ENCODE peak calls at places on chromosomes 7 and 10, in four cellular contexts. One of them, this sample, is unnamed.

GRCh38 chr10:87054373-87055295 is 34.5 kb downstream of the FAM25A start:
- DNase-seq in HFF-Myc: no peak
- DNase-seq in thyroid gland: no peak
- DNase-seq in cardiac fibroblast: peak; percentile 68
- DNase-seq in this sample: peak; percentile 39

GRCh38 chr10:105262666-105263065 is 621.6 kb downstream of the SORCS3 start:
- DNase-seq in HFF-Myc: no peak
- DNase-seq in thyroid gland: no peak
- DNase-seq in cardiac fibroblast: no peak
- DNase-seq in this sample: no peak

GRCh38 chr7:137975223-137975622 is 26.7 kb downstream of the CREB3L2 start:
- DNase-seq in HFF-Myc: no peak
- DNase-seq in thyroid gland: no peak
- DNase-seq in cardiac fibroblast: peak; percentile 71
- DNase-seq in this sample: no peak

GRCh38 chr7:23055582-23056178 is 41.8 kb upstream of the HYCC1 start:
- DNase-seq in HFF-Myc: peak; percentile 46
- DNase-seq in thyroid gland: peak; percentile 39
- DNase-seq in cardiac fibroblast: peak; percentile 81
- DNase-seq in this sample: peak; percentile 45

GRCh38 chr10:102714621-102715455 is at the start of gene SFXN2:
- DNase-seq in HFF-Myc: no peak
- DNase-seq in thyroid gland: peak; percentile 69
- DNase-seq in cardiac fibroblast: no peak
- DNase-seq in this sample: no peak

GRCh38 chr10:111221682-111222470 is 145.0 kb downstream of the ADRA2A start:
- DNase-seq in HFF-Myc: no peak
- DNase-seq in thyroid gland: peak; percentile 3
- DNase-seq in cardiac fibroblast: no peak
- DNase-seq in this sample: no peak

GRCh38 chr7:27364344-27364758 is 121.7 kb downstream of the EVX1 start:
- DNase-seq in HFF-Myc: no peak
- DNase-seq in thyroid gland: peak; percentile 10
- DNase-seq in cardiac fibroblast: peak; percentile 80
- DNase-seq in this sample: peak; percentile 20

GRCh38 chr7:81094952-81095351 is 176.1 kb upstream of the SEMA3C start:
- DNase-seq in HFF-Myc: no peak
- DNase-seq in thyroid gland: no peak
- DNase-seq in cardiac fibroblast: peak; percentile 22
- DNase-seq in this sample: no peak

GRCh38 chr7:155885162-155886160 is 73.2 kb upstream of the SHH start:
- DNase-seq in HFF-Myc: no peak
- DNase-seq in thyroid gland: no peak
- DNase-seq in cardiac fibroblast: peak; percentile 72
- DNase-seq in this sample: peak; percentile 24

GRCh38 chr10:28381465-28381864 is 78.6 kb upstream of the MPP7 start:
- DNase-seq in HFF-Myc: no peak
- DNase-seq in thyroid gland: no peak
- DNase-seq in cardiac fibroblast: no peak
- DNase-seq in this sample: no peak

GRCh38 chr7:9017251-9017650 is 583.8 kb downstream of the NXPH1 start:
- DNase-seq in HFF-Myc: no peak
- DNase-seq in thyroid gland: no peak
- DNase-seq in cardiac fibroblast: no peak
- DNase-seq in this sample: no peak

GRCh38 chr7:22943997-22944396 is 69.9 kb downstream of the HYCC1 start:
- DNase-seq in HFF-Myc: peak; percentile 16
- DNase-seq in thyroid gland: peak; percentile 14
- DNase-seq in cardiac fibroblast: peak; percentile 87
- DNase-seq in this sample: peak; percentile 68

GRCh38 chr10:102652170-102652926 is 8.1 kb downstream of the TRIM8 start:
- DNase-seq in HFF-Myc: no peak
- DNase-seq in thyroid gland: no peak
- DNase-seq in cardiac fibroblast: no peak
- DNase-seq in this sample: no peak

GRCh38 chr7:6159524-6160011 is 112.9 kb downstream of the CYTH3 start:
- DNase-seq in HFF-Myc: no peak
- DNase-seq in thyroid gland: no peak
- DNase-seq in cardiac fibroblast: no peak
- DNase-seq in this sample: no peak

GRCh38 chr10:17215782-17216122 is 12.3 kb upstream of the VIM start:
- DNase-seq in HFF-Myc: no peak
- DNase-seq in thyroid gland: no peak
- DNase-seq in cardiac fibroblast: no peak
- DNase-seq in this sample: no peak

GRCh38 chr10:17216217-17216900 is 11.7 kb upstream of the VIM start:
- DNase-seq in HFF-Myc: peak; percentile 99
- DNase-seq in thyroid gland: no peak
- DNase-seq in cardiac fibroblast: peak; percentile 99
- DNase-seq in this sample: no peak

GRCh38 chr10:17214486-17214885 is 13.0 kb upstream of the TRDMT1 start:
- DNase-seq in HFF-Myc: no peak
- DNase-seq in thyroid gland: no peak
- DNase-seq in cardiac fibroblast: peak; percentile 57
- DNase-seq in this sample: no peak

GRCh38 chr10:17213646-17214349 is 12.3 kb upstream of the TRDMT1 start:
- DNase-seq in HFF-Myc: no peak
- DNase-seq in thyroid gland: no peak
- DNase-seq in cardiac fibroblast: peak; percentile 83
- DNase-seq in this sample: no peak

DNA sequence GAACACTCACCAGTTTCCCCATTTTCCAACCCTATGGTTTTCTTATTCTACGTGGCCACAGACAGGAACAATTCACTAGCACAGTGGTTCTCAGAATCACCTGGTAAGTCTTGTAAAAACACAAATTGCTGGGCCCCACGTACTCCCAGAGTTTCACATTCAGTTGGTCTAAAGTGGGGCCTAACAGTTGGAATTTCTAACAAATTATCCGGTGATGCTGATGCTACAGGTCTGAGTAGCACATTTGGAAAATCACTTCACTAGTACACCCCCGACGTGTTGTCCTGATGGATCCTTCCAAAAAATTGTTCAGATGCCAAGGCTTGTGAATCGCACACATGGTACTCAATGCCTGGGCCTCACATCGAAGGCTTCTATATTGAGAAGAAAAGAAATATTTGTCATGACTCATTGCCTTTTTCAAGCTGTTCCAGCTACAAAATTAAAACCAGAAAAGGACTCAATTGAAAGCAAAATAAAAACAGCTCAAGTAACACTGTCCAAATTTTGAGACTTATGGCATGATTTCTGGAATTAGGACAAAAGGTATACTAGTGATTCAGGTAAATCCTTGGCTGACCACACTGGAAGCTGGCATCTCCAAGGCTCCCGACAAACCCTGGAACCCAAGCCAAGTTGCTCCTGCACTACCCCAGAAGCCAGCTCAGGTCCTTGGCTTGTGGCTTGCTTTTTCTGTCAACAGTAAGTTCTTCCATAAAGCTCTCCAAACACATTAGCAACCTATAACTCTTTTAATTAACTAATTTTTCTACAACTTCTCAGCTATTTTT is 12.9 kb upstream of the VIM start:
- DNase-seq in HFF-Myc: peak; percentile 100
- DNase-seq in thyroid gland: no peak
- DNase-seq in cardiac fibroblast: peak; percentile 98
- DNase-seq in this sample: peak; percentile 88
- H3K4me3 ChIP-seq in HFF-Myc: peak overlapping the region; percentile 50
- H3K4me3 ChIP-seq in thyroid gland: no peak overlapping the region
- H3K4me3 ChIP-seq in cardiac fibroblast: no peak overlapping the region
- H3K4me3 ChIP-seq in this sample: peak overlapping the region; percentile 33

GRCh38 chr10:93992400-93993030 is 1.2 kb upstream of the PLCE1 start:
- DNase-seq in HFF-Myc: no peak
- DNase-seq in thyroid gland: no peak
- DNase-seq in cardiac fibroblast: peak; percentile 21
- DNase-seq in this sample: no peak
- TF ChIP-seq CTCF in HFF-Myc: no peak
- TF ChIP-seq CTCF in thyroid gland: no peak
- TF ChIP-seq CTCF in cardiac fibroblast: peak; percentile 28
- TF ChIP-seq CTCF in this sample: peak; percentile 32

GRCh38 chr10:71216751-71217265 is 4.4 kb downstream of the UNC5B start:
- DNase-seq in HFF-Myc: no peak
- DNase-seq in thyroid gland: no peak
- DNase-seq in cardiac fibroblast: peak; percentile 29
- DNase-seq in this sample: no peak
- H3K4me3 ChIP-seq in HFF-Myc: peak overlapping the region; percentile 95
- H3K4me3 ChIP-seq in thyroid gland: no peak overlapping the region
- H3K4me3 ChIP-seq in cardiac fibroblast: peak overlapping the region; percentile 46
- H3K4me3 ChIP-seq in this sample: peak overlapping the region; percentile 59

GRCh38 chr7:21568762-21569161 is 25.9 kb downstream of the DNAH11 start:
- DNase-seq in HFF-Myc: no peak
- DNase-seq in thyroid gland: no peak
- DNase-seq in cardiac fibroblast: peak; percentile 15
- DNase-seq in this sample: no peak
- TF ChIP-seq CTCF in HFF-Myc: no peak
- TF ChIP-seq CTCF in thyroid gland: no peak
- TF ChIP-seq CTCF in cardiac fibroblast: peak; percentile 11
- TF ChIP-seq CTCF in this sample: no peak

DNA sequence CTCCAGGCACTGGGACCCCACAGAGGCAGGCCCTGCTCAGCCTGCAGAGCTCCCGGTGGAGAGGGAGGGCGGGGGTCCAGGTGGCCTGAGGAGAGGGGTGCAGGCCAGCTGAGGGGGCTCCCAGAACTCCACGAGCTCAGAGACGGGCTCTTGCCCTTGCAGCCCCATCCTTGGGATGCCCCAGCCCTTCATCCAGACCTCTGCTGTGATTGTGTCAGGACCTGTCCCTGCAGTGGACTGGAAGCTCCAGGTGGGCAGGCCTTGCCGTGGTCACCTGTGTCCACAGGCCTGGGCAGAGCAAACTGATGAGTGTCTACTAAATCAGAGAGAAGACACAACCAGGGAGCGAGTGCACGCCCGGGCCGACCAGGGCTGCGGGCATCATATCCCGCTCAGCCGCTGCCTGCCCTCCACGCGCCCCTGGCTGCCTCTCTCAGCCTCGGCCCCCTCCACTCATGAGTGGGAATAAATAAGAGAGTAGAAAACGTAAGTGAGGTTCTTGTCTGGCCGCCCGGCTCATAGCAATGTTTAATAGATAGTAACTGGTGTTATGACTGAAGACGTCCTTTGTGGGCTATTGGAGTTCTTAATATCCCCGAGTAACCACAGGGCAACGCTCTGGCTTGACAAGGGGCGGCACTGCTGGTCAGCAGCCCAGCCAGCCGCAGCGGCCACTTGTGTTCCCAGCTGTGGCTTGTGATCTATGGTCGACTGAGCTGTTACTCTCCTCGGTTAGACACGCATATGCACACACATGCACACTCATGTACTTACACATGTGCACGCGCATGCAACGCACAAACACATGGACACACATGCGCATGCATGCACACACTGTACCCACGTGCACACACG is 105.6 kb downstream of the LHPP start:
- DNase-seq in HFF-Myc: no peak
- DNase-seq in thyroid gland: no peak
- DNase-seq in cardiac fibroblast: no peak
- DNase-seq in this sample: no peak
- H3K4me3 ChIP-seq in HFF-Myc: no peak overlapping the region
- H3K4me3 ChIP-seq in thyroid gland: no peak overlapping the region
- H3K4me3 ChIP-seq in cardiac fibroblast: no peak overlapping the region
- H3K4me3 ChIP-seq in this sample: no peak overlapping the region

GRCh38 chr7:124840435-124840834 is 74.8 kb upstream of the GPR37 start:
- DNase-seq in HFF-Myc: no peak
- DNase-seq in thyroid gland: no peak
- DNase-seq in cardiac fibroblast: no peak
- DNase-seq in this sample: no peak
- TF ChIP-seq CTCF in HFF-Myc: no peak
- TF ChIP-seq CTCF in thyroid gland: no peak
- TF ChIP-seq CTCF in cardiac fibroblast: no peak
- TF ChIP-seq CTCF in this sample: peak; percentile 22

GRCh38 chr7:17134786-17135185 is 163.7 kb upstream of the AHR start:
- DNase-seq in HFF-Myc: no peak
- DNase-seq in thyroid gland: no peak
- DNase-seq in cardiac fibroblast: no peak
- DNase-seq in this sample: no peak
- H3K4me3 ChIP-seq in HFF-Myc: no peak overlapping the region
- H3K4me3 ChIP-seq in thyroid gland: no peak overlapping the region
- H3K4me3 ChIP-seq in cardiac fibroblast: no peak overlapping the region
- H3K4me3 ChIP-seq in this sample: no peak overlapping the region

GRCh38 chr10:78774999-78775711 is 293.6 kb upstream of the ZMIZ1 start:
- DNase-seq in HFF-Myc: no peak
- DNase-seq in thyroid gland: peak; percentile 82
- DNase-seq in cardiac fibroblast: no peak
- DNase-seq in this sample: peak; percentile 23
- TF ChIP-seq CTCF in HFF-Myc: no peak
- TF ChIP-seq CTCF in thyroid gland: no peak
- TF ChIP-seq CTCF in cardiac fibroblast: no peak
- TF ChIP-seq CTCF in this sample: no peak